ENCODE peak calls at places on chromosomes 4 and X, in six cellular contexts. V, A, D, N, Q and S are unnamed samples.

GRCh38 chrX:40845331-40845911 is 110.1 kb upstream of the MED14 start:
- DNase-seq in Q (no peak), D (no peak), V (no peak), N (no peak), A (no peak), S (peak)

GRCh38 chr4:80049402-80049801 is 23.6 kb downstream of the ANTXR2 start:
- DNase-seq in N (no peak), D (no peak), A (no peak), Q (no peak), V (no peak), S (no peak)

GRCh38 chrX:39726810-39727209 is 370.9 kb downstream of the BCOR start:
- DNase-seq in V (no peak), D (no peak), N (no peak), A (peak), Q (no peak), S (no peak)

GRCh38 chrX:118577041-118577440 is 81.4 kb downstream of the DOCK11 start:
- DNase-seq in Q (no peak), D (no peak), V (no peak), N (peak), A (peak), S (no peak)

GRCh38 chr4:23717528-23718248 is 172.2 kb downstream of the PPARGC1A start:
- DNase-seq in V (peak), A (no peak), N (no peak), Q (no peak), D (no peak), S (no peak)

GRCh38 chr4:102036619-102037376 is 246.3 kb downstream of the BANK1 start:
- DNase-seq in A (no peak), V (no peak), Q (no peak), D (no peak), N (no peak), S (peak)

GRCh38 chr4:174135530-174135929 is 147.9 kb downstream of the FBXO8 start:
- DNase-seq in V (no peak), Q (no peak), D (no peak), A (no peak), N (no peak), S (no peak)

GRCh38 chrX:109890910-109891502 is 111.9 kb upstream of the TMEM164 start:
- DNase-seq in N (peak), Q (peak), V (peak), A (peak), D (peak), S (no peak)

GRCh38 chrX:37912286-37912685 is 64.9 kb upstream of the DYNLT3 start:
- DNase-seq in D (no peak), A (no peak), N (no peak), V (no peak), Q (no peak), S (no peak)

GRCh38 chr4:148778980-148779675 is 336.9 kb upstream of the NR3C2 start:
- DNase-seq in Q (no peak), V (no peak), A (no peak), N (no peak), D (no peak), S (no peak)

GRCh38 chrX:2370436-2370835 is 130.3 kb downstream of the DHRSX start:
- DNase-seq in D (no peak), A (no peak), Q (no peak), V (no peak), N (no peak), S (no peak)

GRCh38 chrX:2435465-2435864 is 65.3 kb downstream of the DHRSX start:
- DNase-seq in N (no peak), Q (no peak), A (no peak), D (no peak), V (no peak), S (no peak)